ENCODE peak calls at places on chromosome 14, in six cellular contexts. U is stimulated activated CD8-positive, alpha-beta memory T cell treated with anti-CD3 and anti-CD28 coated beads, Interleukin-15, amount 100 ng/mL, for 1 hour; Z is AG09319; V is dorsolateral prefrontal cortex; O is HS-5; X is T-helper 9 cell. S is an unnamed sample.

GRCh38 chr14:104820669-104821228 is 19.8 kb downstream of the ZBTB42 start:
- DNase-seq in Z (no peak), U (no peak), V (peak; percentile 71), O (no peak), X (no peak), S (no peak)

GRCh38 chr14:55514819-55515470 is 65.1 kb upstream of the KTN1 start:
- DNase-seq in X (no peak), Z (peak; percentile 24), O (peak; percentile 67), V (peak; percentile 31), U (no peak), S (peak; percentile 19)

GRCh38 chr14:35401853-35402252 is 2.7 kb downstream of the NFKBIA start:
- DNase-seq in Z (no peak), V (no peak), U (no peak), O (no peak), X (no peak), S (no peak)

GRCh38 chr14:100591453-100592371 is 4.5 kb upstream of the BEGAIN start:
- DNase-seq in V (peak; percentile 16), Z (no peak), U (no peak), X (no peak), O (no peak), S (no peak)

GRCh38 chr14:34301107-34301734 is 160.8 kb downstream of the SPTSSA start:
- DNase-seq in V (no peak), X (no peak), Z (no peak), O (no peak), U (no peak), S (no peak)

GRCh38 chr14:24339284-24340151 is at the start of gene RIPK3:
- DNase-seq in V (no peak), X (peak; percentile 54), Z (no peak), U (peak; percentile 50), O (no peak), S (no peak)

GRCh38 chr14:99644723-99645544 is at the start of gene HHIPL1:
- DNase-seq in U (no peak), Z (no peak), V (no peak), X (no peak), O (no peak), S (no peak)

GRCh38 chr14:75831455-75831854 is 150.3 kb downstream of the TGFB3 start:
- DNase-seq in O (no peak), Z (peak; percentile 53), X (peak; percentile 1), U (no peak), V (no peak), S (no peak)

GRCh38 chr14:20427231-20428009 is 8.5 kb downstream of the KLHL33 start:
- DNase-seq in O (no peak), U (no peak), V (no peak), X (no peak), Z (no peak), S (no peak)

GRCh38 chr14:76937181-76938091 is 91.1 kb downstream of the IRF2BPL start:
- DNase-seq in U (no peak), O (no peak), Z (peak; percentile 72), V (peak; percentile 74), X (no peak), S (no peak)

S was measured in BJ.